ENCODE peak calls at places on chromosomes 13 and 19, in five cellular contexts. One of them, this sample, is unnamed.

GRCh38 chr13:26486550-26486949 is 70.9 kb upstream of the WASF3 start:
- DNase-seq in EH: no peak
- DNase-seq in CD4-positive, alpha-beta T cell: no peak
- DNase-seq in stimulated activated CD4-positive, alpha-beta T cell treated with anti-CD3 and anti-CD28 coated beads, Interleukin-12 subunit alpha, Interleukin-12 subunit beta, amount 100 ng/mL, for 24 hours: no peak
- DNase-seq in small intestine: no peak
- DNase-seq in this sample: no peak

GRCh38 chr13:72151241-72151640 is 284.2 kb upstream of the DACH1 start:
- DNase-seq in small intestine: no peak
- DNase-seq in EH: peak; percentile 95
- DNase-seq in stimulated activated CD4-positive, alpha-beta T cell treated with anti-CD3 and anti-CD28 coated beads, Interleukin-12 subunit alpha, Interleukin-12 subunit beta, amount 100 ng/mL, for 24 hours: no peak
- DNase-seq in CD4-positive, alpha-beta T cell: no peak
- DNase-seq in this sample: no peak

GRCh38 chr19:8259142-8259921 is 48.8 kb downstream of the CD320 start:
- DNase-seq in EH: no peak
- DNase-seq in CD4-positive, alpha-beta T cell: no peak
- DNase-seq in small intestine: no peak
- DNase-seq in stimulated activated CD4-positive, alpha-beta T cell treated with anti-CD3 and anti-CD28 coated beads, Interleukin-12 subunit alpha, Interleukin-12 subunit beta, amount 100 ng/mL, for 24 hours: no peak
- DNase-seq in this sample: no peak

GRCh38 chr13:70960841-70961443 is 852.7 kb upstream of the KLHL1 start:
- DNase-seq in small intestine: peak; percentile 34
- DNase-seq in EH: peak; percentile 0
- DNase-seq in CD4-positive, alpha-beta T cell: no peak
- DNase-seq in stimulated activated CD4-positive, alpha-beta T cell treated with anti-CD3 and anti-CD28 coated beads, Interleukin-12 subunit alpha, Interleukin-12 subunit beta, amount 100 ng/mL, for 24 hours: no peak
- DNase-seq in this sample: no peak

GRCh38 chr13:20840590-20840989 is 62.0 kb downstream of the XPO4 start:
- DNase-seq in EH: no peak
- DNase-seq in stimulated activated CD4-positive, alpha-beta T cell treated with anti-CD3 and anti-CD28 coated beads, Interleukin-12 subunit alpha, Interleukin-12 subunit beta, amount 100 ng/mL, for 24 hours: no peak
- DNase-seq in CD4-positive, alpha-beta T cell: no peak
- DNase-seq in small intestine: no peak
- DNase-seq in this sample: no peak

GRCh38 chr13:49308104-49308875 is 60.6 kb downstream of the CDADC1 start:
- DNase-seq in small intestine: no peak
- DNase-seq in stimulated activated CD4-positive, alpha-beta T cell treated with anti-CD3 and anti-CD28 coated beads, Interleukin-12 subunit alpha, Interleukin-12 subunit beta, amount 100 ng/mL, for 24 hours: no peak
- DNase-seq in EH: no peak
- DNase-seq in CD4-positive, alpha-beta T cell: no peak
- DNase-seq in this sample: no peak

GRCh38 chr13:37878921-37879320 is 9.3 kb upstream of the TRPC4 start:
- DNase-seq in EH: no peak
- DNase-seq in small intestine: no peak
- DNase-seq in CD4-positive, alpha-beta T cell: no peak
- DNase-seq in stimulated activated CD4-positive, alpha-beta T cell treated with anti-CD3 and anti-CD28 coated beads, Interleukin-12 subunit alpha, Interleukin-12 subunit beta, amount 100 ng/mL, for 24 hours: no peak
- DNase-seq in this sample: no peak

GRCh38 chr13:65595881-65596280 is 1634.3 kb downstream of the PCDH9 start:
- DNase-seq in EH: peak; percentile 47
- DNase-seq in small intestine: no peak
- DNase-seq in stimulated activated CD4-positive, alpha-beta T cell treated with anti-CD3 and anti-CD28 coated beads, Interleukin-12 subunit alpha, Interleukin-12 subunit beta, amount 100 ng/mL, for 24 hours: no peak
- DNase-seq in CD4-positive, alpha-beta T cell: no peak
- DNase-seq in this sample: no peak

GRCh38 chr19:44304659-44305193 is at the start of gene ZNF235:
- DNase-seq in CD4-positive, alpha-beta T cell: peak; percentile 24
- DNase-seq in stimulated activated CD4-positive, alpha-beta T cell treated with anti-CD3 and anti-CD28 coated beads, Interleukin-12 subunit alpha, Interleukin-12 subunit beta, amount 100 ng/mL, for 24 hours: peak; percentile 62
- DNase-seq in EH: peak; percentile 99
- DNase-seq in small intestine: peak; percentile 98
- DNase-seq in this sample: peak; percentile 61

GRCh38 chr13:59877933-59878332 is 285.8 kb downstream of the DIAPH3 start:
- DNase-seq in stimulated activated CD4-positive, alpha-beta T cell treated with anti-CD3 and anti-CD28 coated beads, Interleukin-12 subunit alpha, Interleukin-12 subunit beta, amount 100 ng/mL, for 24 hours: no peak
- DNase-seq in CD4-positive, alpha-beta T cell: no peak
- DNase-seq in small intestine: no peak
- DNase-seq in EH: peak; percentile 53
- DNase-seq in this sample: no peak

GRCh38 chr19:28737021-28737525 is 475.9 kb downstream of the UQCRFS1 start:
- DNase-seq in stimulated activated CD4-positive, alpha-beta T cell treated with anti-CD3 and anti-CD28 coated beads, Interleukin-12 subunit alpha, Interleukin-12 subunit beta, amount 100 ng/mL, for 24 hours: no peak
- DNase-seq in EH: peak; percentile 64
- DNase-seq in small intestine: peak; percentile 49
- DNase-seq in CD4-positive, alpha-beta T cell: no peak
- DNase-seq in this sample: no peak

GRCh38 chr19:19540707-19541515 is 2.8 kb downstream of the CILP2 start:
- DNase-seq in stimulated activated CD4-positive, alpha-beta T cell treated with anti-CD3 and anti-CD28 coated beads, Interleukin-12 subunit alpha, Interleukin-12 subunit beta, amount 100 ng/mL, for 24 hours: peak; percentile 77
- DNase-seq in small intestine: peak; percentile 44
- DNase-seq in CD4-positive, alpha-beta T cell: peak; percentile 69
- DNase-seq in EH: peak; percentile 60
- DNase-seq in this sample: peak; percentile 69

GRCh38 chr13:59413121-59413520 is 750.6 kb downstream of the DIAPH3 start:
- DNase-seq in small intestine: no peak
- DNase-seq in EH: peak; percentile 73
- DNase-seq in CD4-positive, alpha-beta T cell: no peak
- DNase-seq in stimulated activated CD4-positive, alpha-beta T cell treated with anti-CD3 and anti-CD28 coated beads, Interleukin-12 subunit alpha, Interleukin-12 subunit beta, amount 100 ng/mL, for 24 hours: no peak
- DNase-seq in this sample: no peak

GRCh38 chr19:47663911-47664771 is 49.1 kb upstream of the EHD2 start:
- DNase-seq in CD4-positive, alpha-beta T cell: no peak
- DNase-seq in small intestine: peak; percentile 82
- DNase-seq in stimulated activated CD4-positive, alpha-beta T cell treated with anti-CD3 and anti-CD28 coated beads, Interleukin-12 subunit alpha, Interleukin-12 subunit beta, amount 100 ng/mL, for 24 hours: no peak
- DNase-seq in EH: peak; percentile 99
- DNase-seq in this sample: no peak

GRCh38 chr19:16019691-16020448 is 56.4 kb upstream of the TPM4 start:
- DNase-seq in CD4-positive, alpha-beta T cell: no peak
- DNase-seq in stimulated activated CD4-positive, alpha-beta T cell treated with anti-CD3 and anti-CD28 coated beads, Interleukin-12 subunit alpha, Interleukin-12 subunit beta, amount 100 ng/mL, for 24 hours: no peak
- DNase-seq in EH: no peak
- DNase-seq in small intestine: no peak
- DNase-seq in this sample: no peak

GRCh38 chr19:15673176-15673654 is 328 bp downstream of the CYP4F12 start:
- DNase-seq in CD4-positive, alpha-beta T cell: no peak
- DNase-seq in EH: no peak
- DNase-seq in stimulated activated CD4-positive, alpha-beta T cell treated with anti-CD3 and anti-CD28 coated beads, Interleukin-12 subunit alpha, Interleukin-12 subunit beta, amount 100 ng/mL, for 24 hours: no peak
- DNase-seq in small intestine: peak; percentile 82
- DNase-seq in this sample: no peak

This sample was measured in T-cell.